ENCODE peak calls at places on chromosome 18, in six cellular contexts. H is IMR-90, M is mesendoderm, X is H9, C is H1, Y is mesenchymal stem cell. J is an unnamed sample. For H3K79me1, the result is how much of the 10 kb centered on the place peaks cover.

GRCh38 chr18:72871091-72871490 is 3.3 kb upstream of the NETO1 start:
- DNase-seq in M (no peak), H (peak), C (no peak), Y (no peak), X (no peak), J (no peak)

GRCh38 chr18:45009766-45010165 is 329.1 kb downstream of the SETBP1 start:
- DNase-seq in C (no peak), M (no peak), H (no peak), X (no peak), Y (no peak), J (no peak)

GRCh38 chr18:11149441-11150270 is at the start of gene PIEZO2:
- DNase-seq in H (peak), X (peak), M (peak), C (peak), Y (peak), J (peak)

GRCh38 chr18:70181015-70181414 is 24.5 kb downstream of the RTTN start:
- DNase-seq in C (no peak), Y (peak), H (peak), X (no peak), M (peak), J (no peak)

GRCh38 chr18:64991102-64991501 is 759.7 kb upstream of the CDH7 start:
- DNase-seq in C (no peak), H (no peak), X (no peak), M (no peak), Y (no peak), J (no peak)

GRCh38 chr18:78636260-78636659 is 343.4 kb upstream of the SALL3 start:
- DNase-seq in Y (no peak), H (no peak), M (no peak), X (no peak), C (no peak), J (no peak)

GRCh38 chr18:31077883-31078282 is 24.3 kb downstream of the DSC2 start:
- DNase-seq in Y (no peak), M (no peak), C (no peak), X (no peak), H (no peak), J (no peak)

GRCh38 chr18:13471495-13471845 is 252.9 kb downstream of the LDLRAD4 start:
- DNase-seq in X (no peak), M (no peak), C (no peak), H (no peak), Y (no peak), J (no peak)

GRCh38 chr18:23572570-23572969 is 13.7 kb downstream of the NPC1 start:
- DNase-seq in C (no peak), M (no peak), Y (no peak), X (no peak), H (no peak), J (no peak)

GRCh38 chr18:31738460-31739407 is 21.9 kb downstream of the SLC25A52 start:
- DNase-seq in C (no peak), X (peak), H (no peak), Y (no peak), M (peak), J (no peak)

GRCh38 chr18:74982946-74983635 is 225.8 kb downstream of the PTGR3 start:
- DNase-seq in H (no peak), X (no peak), C (no peak), M (no peak), Y (no peak), J (no peak)

GRCh38 chr18:76686737-76687231 is 135.6 kb upstream of the ZNF236 start:
- DNase-seq in M (peak), X (peak), Y (peak), H (peak), C (peak), J (peak)

GRCh38 chr18:50749945-50750344 is 69.9 kb downstream of the MRO start:
- DNase-seq in Y (no peak), M (peak), X (no peak), C (no peak), H (no peak), J (no peak)

GRCh38 chr18:31723998-31724711 is 36.5 kb downstream of the SLC25A52 start:
- DNase-seq in H (no peak), M (no peak), Y (no peak), C (no peak), X (no peak), J (no peak)

GRCh38 chr18:61606068-61606660 is 272.9 kb downstream of the CDH20 start:
- DNase-seq in X (peak), H (peak), C (peak), Y (peak), M (peak), J (peak)

GRCh38 chr18:79457652-79458051 is 61.9 kb downstream of the NFATC1 start:
- DNase-seq in M (no peak), Y (no peak), C (no peak), X (no peak), H (no peak), J (no peak)

GRCh38 chr18:12257996-12258718 is 4.0 kb downstream of the CIDEA start:
- DNase-seq in M (no peak), X (no peak), C (no peak), H (no peak), Y (no peak), J (no peak)
- H3K4me2 ChIP-seq in M (no peak), X (no peak), C (no peak), H (no peak), Y (no peak), J (no peak)

DNA sequence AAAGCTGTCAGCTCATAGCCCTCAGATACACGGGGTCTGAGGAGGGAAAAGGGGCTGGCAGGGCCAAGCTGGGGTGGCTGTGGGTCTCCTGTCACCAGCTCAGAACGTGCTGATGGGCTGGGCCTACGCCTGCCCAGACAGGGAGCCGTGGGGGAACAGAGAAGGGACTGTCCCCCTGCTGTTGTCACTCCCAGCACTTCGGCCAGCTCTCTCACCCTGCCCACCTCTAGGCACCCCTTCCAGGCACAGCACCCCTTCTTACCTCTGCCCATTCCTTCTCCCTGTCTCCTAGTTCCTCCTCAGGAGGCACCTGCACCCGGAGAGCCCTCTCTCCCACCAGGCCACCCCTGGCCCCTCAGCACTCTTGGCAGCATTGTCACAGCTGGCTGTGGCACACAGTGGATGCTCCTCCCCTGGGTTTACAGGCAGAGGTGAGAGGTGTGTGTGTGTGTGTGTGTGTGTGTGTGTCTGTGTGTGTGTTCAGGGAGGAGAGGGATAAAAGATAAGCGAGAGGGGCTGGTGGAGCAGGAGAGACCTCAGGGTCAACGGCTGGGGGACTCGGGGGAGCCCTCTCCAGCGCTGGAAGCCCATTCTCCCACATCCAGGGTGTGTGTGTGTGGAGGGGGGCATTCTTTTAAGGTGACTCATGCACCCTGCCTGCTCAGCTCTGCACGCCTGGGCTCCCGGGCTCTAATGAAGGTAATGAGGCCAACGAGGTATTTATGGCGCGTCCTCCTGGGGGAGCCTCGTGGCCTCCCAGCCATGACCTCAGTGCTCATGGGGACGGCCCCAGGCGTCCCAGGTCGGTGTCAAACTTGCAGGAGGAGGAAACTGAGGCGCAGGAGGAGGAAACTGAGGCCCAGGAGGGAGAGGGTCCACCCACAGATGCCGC is 66.1 kb upstream of the SMAD7 start:
- DNase-seq in X (peak), M (peak), H (peak), Y (peak), C (peak), J (peak)
- H3K79me1 ChIP-seq in X (under half), M (under half), H (under half), Y (under half), C (under half), J (under half)

DNA sequence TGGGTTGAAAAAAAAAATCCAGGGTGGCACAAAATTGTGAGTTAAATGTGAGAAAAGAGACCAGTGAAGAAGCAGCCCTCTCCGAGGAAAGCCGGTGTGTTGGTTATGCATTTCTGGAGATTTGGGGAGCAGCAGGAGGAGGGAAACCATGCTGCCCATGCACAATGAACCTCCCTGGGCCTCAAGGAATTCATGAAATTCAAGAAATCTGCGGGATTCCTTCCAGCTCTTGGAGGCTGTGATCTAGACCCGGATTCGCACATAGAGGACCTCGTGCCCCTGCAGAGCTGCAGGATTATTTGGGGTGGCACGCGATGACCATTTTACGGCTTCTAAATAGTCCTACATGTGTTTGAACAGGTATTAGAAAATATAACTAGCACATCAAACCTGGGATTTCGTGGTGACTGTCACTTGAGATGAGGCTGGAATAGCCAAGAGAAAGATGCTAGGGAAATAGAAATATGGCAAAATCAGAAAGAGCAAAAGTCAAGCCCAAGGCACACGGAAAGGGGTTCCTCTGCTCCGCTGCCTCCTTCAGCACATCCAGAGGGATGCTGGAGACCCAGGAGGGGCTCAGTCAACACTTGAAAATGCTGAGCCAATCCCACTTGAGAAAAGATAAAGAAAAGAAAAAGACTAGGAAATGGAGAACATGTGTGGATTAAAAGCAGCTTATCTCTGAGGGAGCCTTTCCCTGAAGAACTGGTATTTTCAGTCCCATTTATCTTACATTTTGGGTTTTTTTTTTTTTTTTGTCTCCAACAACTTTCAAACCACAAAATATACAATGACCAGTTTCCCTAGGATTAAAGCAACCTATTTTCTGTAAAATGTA is 22.0 kb downstream of the KCTD1 start:
- DNase-seq in Y (no peak), X (peak), C (peak), M (peak), H (no peak), J (no peak)
- H3K4me2 ChIP-seq in Y (peak), X (peak), C (peak), M (no peak), H (no peak), J (no peak)

DNA sequence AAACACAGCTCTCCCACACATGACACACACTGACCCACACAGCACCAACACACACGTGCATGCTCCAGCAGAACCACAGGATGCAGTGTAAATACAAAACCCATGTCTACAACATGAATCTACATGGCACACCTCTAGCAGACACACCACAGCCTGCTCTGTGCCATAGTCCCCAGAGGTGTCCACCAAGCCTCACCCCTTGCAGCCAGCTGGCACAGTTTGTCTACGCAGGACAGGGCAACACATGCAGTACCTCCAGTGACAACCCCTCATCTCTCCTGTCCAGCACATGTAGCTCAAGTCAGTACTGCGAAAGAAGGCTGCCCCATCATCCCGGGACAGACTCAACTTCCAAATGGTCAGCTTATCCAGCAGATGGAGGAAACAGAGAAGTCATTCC is 18.9 kb downstream of the CELF4 start:
- DNase-seq in C (no peak), X (no peak), M (no peak), H (no peak), Y (no peak), J (no peak)
- H3K79me1 ChIP-seq in C (under half), X (under half), M (under half), H (under half), Y (under half), J (under half)

DNA sequence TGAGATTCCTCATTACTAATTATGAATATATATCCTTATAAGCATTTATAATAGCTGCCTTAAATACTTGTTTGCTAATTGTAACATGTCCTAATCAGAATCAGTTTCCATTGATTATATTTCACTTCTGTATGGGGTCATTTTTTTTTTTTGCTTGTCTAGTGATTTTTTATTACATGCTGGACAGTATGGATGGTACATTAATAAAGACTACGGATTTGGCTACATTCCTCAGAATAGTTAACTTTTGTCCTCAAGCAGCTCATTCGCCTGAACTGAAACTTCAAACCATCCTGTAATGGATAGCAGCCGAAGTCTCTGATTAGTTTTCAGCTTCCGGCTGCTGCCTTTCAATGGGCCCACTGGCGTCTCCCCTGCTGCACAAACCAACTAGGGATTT is 11.7 kb downstream of the TGIF1 start:
- DNase-seq in C (no peak), M (no peak), Y (no peak), X (no peak), H (no peak), J (no peak)
- H3K4me2 ChIP-seq in C (no peak), M (no peak), Y (no peak), X (no peak), H (no peak), J (no peak)

GRCh38 chr18:3592864-3593263 is 142.9 kb downstream of the TGIF1 start:
- DNase-seq in C (no peak), Y (no peak), X (no peak), M (no peak), H (no peak), J (no peak)
- H3K79me1 ChIP-seq in C (under half), Y (under half), X (under half), M (under half), H (under half), J (under half)

DNA sequence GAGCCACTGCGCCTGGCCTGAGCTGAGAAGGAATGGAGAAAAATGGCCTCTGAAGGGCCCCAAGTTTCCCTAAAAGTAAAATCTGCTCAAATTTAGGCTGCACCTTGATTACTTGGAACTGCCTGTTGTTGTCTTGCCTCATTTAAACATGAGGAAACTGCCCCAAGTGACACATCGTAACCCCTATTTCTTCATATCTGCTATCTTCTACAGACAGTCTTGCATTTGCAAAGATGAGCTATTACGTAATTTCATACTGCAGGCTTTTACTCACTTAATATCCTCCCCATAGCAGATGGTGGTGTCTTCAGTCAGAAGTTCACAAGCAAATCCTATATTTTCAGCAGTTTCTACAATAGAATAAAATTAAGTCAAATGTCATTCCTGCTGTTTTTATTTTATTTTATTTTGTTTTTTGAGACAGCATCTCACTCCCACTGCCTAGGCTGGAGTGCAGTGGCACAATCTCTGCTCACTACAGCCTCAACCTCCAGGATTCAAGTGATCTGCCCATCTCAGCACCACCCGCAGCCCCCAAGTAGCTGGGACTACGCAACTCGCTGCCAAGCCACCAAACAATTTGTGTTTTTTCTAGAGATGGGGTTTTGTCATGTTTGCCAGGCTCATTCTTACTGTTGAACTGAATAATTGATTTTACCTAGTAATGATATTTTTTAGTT is 45.3 kb upstream of the NARS1 start:
- DNase-seq in Y (peak), X (no peak), C (no peak), H (peak), M (no peak), J (no peak)
- H3K4me2 ChIP-seq in Y (no peak), X (no peak), C (no peak), H (no peak), M (no peak), J (no peak)

GRCh38 chr18:48836231-48836805 is 114.4 kb downstream of the SMAD7 start:
- DNase-seq in M (no peak), Y (no peak), H (no peak), C (no peak), X (no peak), J (no peak)

GRCh38 chr18:48833701-48834394 is 116.9 kb downstream of the SMAD7 start:
- DNase-seq in C (no peak), M (no peak), H (peak), Y (peak), X (peak), J (no peak)

GRCh38 chr18:48835745-48836191 is 115.0 kb downstream of the SMAD7 start:
- DNase-seq in Y (no peak), C (no peak), M (no peak), H (no peak), X (no peak), J (no peak)

GRCh38 chr18:48834421-48835011 is 116.2 kb downstream of the SMAD7 start:
- DNase-seq in X (peak), Y (peak), C (no peak), M (peak), H (peak), J (no peak)

GRCh38 chr18:48835119-48835518 is 115.6 kb downstream of the SMAD7 start:
- DNase-seq in C (no peak), H (no peak), X (no peak), Y (no peak), M (no peak), J (no peak)
- H3K79me1 ChIP-seq in C (under half), H (under half), X (under half), Y (under half), M (under half), J (under half)